ENCODE peak calls at places on chromosomes 12 and 14, in seven cellular contexts. One of them, this sample, is unnamed.

GRCh38 chr12:103560604-103561101 is 26.4 kb upstream of the STAB2 start:
- DNase-seq in dorsolateral prefrontal cortex: no peak
- DNase-seq in IMR-90: peak; percentile 98
- DNase-seq in endodermal cell: no peak
- DNase-seq in tibial artery: no peak
- DNase-seq in AG04450: peak; percentile 77
- DNase-seq in aorta: no peak
- DNase-seq in this sample: no peak

GRCh38 chr12:31687101-31687527 is 27.6 kb downstream of the ETFBKMT start:
- DNase-seq in aorta: no peak
- DNase-seq in IMR-90: no peak
- DNase-seq in endodermal cell: no peak
- DNase-seq in AG04450: no peak
- DNase-seq in tibial artery: no peak
- DNase-seq in dorsolateral prefrontal cortex: no peak
- DNase-seq in this sample: no peak

GRCh38 chr14:50407089-50407813 is 10.6 kb upstream of the CDKL1 start:
- DNase-seq in tibial artery: no peak
- DNase-seq in AG04450: no peak
- DNase-seq in aorta: no peak
- DNase-seq in dorsolateral prefrontal cortex: no peak
- DNase-seq in endodermal cell: no peak
- DNase-seq in IMR-90: no peak
- DNase-seq in this sample: no peak

GRCh38 chr12:2503036-2503435 is 291.7 kb upstream of the FKBP4 start:
- DNase-seq in tibial artery: peak; percentile 19
- DNase-seq in dorsolateral prefrontal cortex: no peak
- DNase-seq in AG04450: no peak
- DNase-seq in aorta: no peak
- DNase-seq in endodermal cell: no peak
- DNase-seq in IMR-90: no peak
- DNase-seq in this sample: no peak

GRCh38 chr12:104623920-104624319 is 167.2 kb downstream of the CHST11 start:
- DNase-seq in aorta: no peak
- DNase-seq in tibial artery: no peak
- DNase-seq in dorsolateral prefrontal cortex: no peak
- DNase-seq in AG04450: no peak
- DNase-seq in endodermal cell: peak; percentile 41
- DNase-seq in IMR-90: no peak
- DNase-seq in this sample: no peak

GRCh38 chr14:99508896-99509629 is 27.9 kb downstream of the CCNK start:
- DNase-seq in AG04450: no peak
- DNase-seq in dorsolateral prefrontal cortex: no peak
- DNase-seq in aorta: no peak
- DNase-seq in endodermal cell: peak; percentile 72
- DNase-seq in tibial artery: no peak
- DNase-seq in IMR-90: no peak
- DNase-seq in this sample: no peak

GRCh38 chr12:115012861-115013667 is 329.1 kb upstream of the TBX3 start:
- DNase-seq in IMR-90: no peak
- DNase-seq in AG04450: no peak
- DNase-seq in tibial artery: no peak
- DNase-seq in endodermal cell: no peak
- DNase-seq in dorsolateral prefrontal cortex: no peak
- DNase-seq in aorta: no peak
- DNase-seq in this sample: no peak

GRCh38 chr14:77120771-77121743 is 20.5 kb downstream of the ZDHHC22 start:
- DNase-seq in tibial artery: no peak
- DNase-seq in endodermal cell: peak; percentile 42
- DNase-seq in dorsolateral prefrontal cortex: no peak
- DNase-seq in IMR-90: no peak
- DNase-seq in aorta: no peak
- DNase-seq in AG04450: no peak
- DNase-seq in this sample: peak; percentile 36

GRCh38 chr12:5783274-5783920 is 161.7 kb downstream of the ANO2 start:
- DNase-seq in dorsolateral prefrontal cortex: no peak
- DNase-seq in aorta: no peak
- DNase-seq in IMR-90: no peak
- DNase-seq in AG04450: no peak
- DNase-seq in tibial artery: no peak
- DNase-seq in endodermal cell: peak; percentile 41
- DNase-seq in this sample: peak; percentile 7

GRCh38 chr12:75954076-75954475 is 77.5 kb downstream of the PHLDA1 start:
- DNase-seq in aorta: no peak
- DNase-seq in dorsolateral prefrontal cortex: no peak
- DNase-seq in AG04450: peak; percentile 78
- DNase-seq in tibial artery: no peak
- DNase-seq in endodermal cell: no peak
- DNase-seq in IMR-90: peak; percentile 97
- DNase-seq in this sample: no peak

GRCh38 chr12:108854055-108854452 is 3.3 kb downstream of the SSH1 start:
- DNase-seq in AG04450: peak; percentile 71
- DNase-seq in endodermal cell: no peak
- DNase-seq in dorsolateral prefrontal cortex: no peak
- DNase-seq in aorta: no peak
- DNase-seq in IMR-90: peak; percentile 95
- DNase-seq in tibial artery: peak; percentile 83
- DNase-seq in this sample: peak; percentile 85

GRCh38 chr12:6161124-6161882 is 36.8 kb upstream of the VWF start:
- DNase-seq in dorsolateral prefrontal cortex: no peak
- DNase-seq in AG04450: peak; percentile 74
- DNase-seq in tibial artery: peak; percentile 64
- DNase-seq in IMR-90: peak; percentile 92
- DNase-seq in aorta: no peak
- DNase-seq in endodermal cell: no peak
- DNase-seq in this sample: no peak

GRCh38 chr12:14066021-14066420 is 84.6 kb upstream of the GRIN2B start:
- DNase-seq in AG04450: no peak
- DNase-seq in tibial artery: no peak
- DNase-seq in endodermal cell: no peak
- DNase-seq in dorsolateral prefrontal cortex: no peak
- DNase-seq in aorta: no peak
- DNase-seq in IMR-90: no peak
- DNase-seq in this sample: no peak

GRCh38 chr12:11949738-11950403 is 120.9 kb upstream of the BCL2L14 start:
- DNase-seq in endodermal cell: no peak
- DNase-seq in AG04450: no peak
- DNase-seq in dorsolateral prefrontal cortex: no peak
- DNase-seq in tibial artery: no peak
- DNase-seq in IMR-90: no peak
- DNase-seq in aorta: no peak
- DNase-seq in this sample: no peak

GRCh38 chr12:2615665-2616387 is 178.9 kb upstream of the FKBP4 start:
- DNase-seq in tibial artery: no peak
- DNase-seq in endodermal cell: peak; percentile 69
- DNase-seq in IMR-90: peak; percentile 92
- DNase-seq in aorta: peak; percentile 19
- DNase-seq in dorsolateral prefrontal cortex: no peak
- DNase-seq in AG04450: peak; percentile 55
- DNase-seq in this sample: no peak

GRCh38 chr12:13339538-13339937 is 143.0 kb downstream of the EMP1 start:
- DNase-seq in endodermal cell: no peak
- DNase-seq in tibial artery: no peak
- DNase-seq in IMR-90: no peak
- DNase-seq in aorta: no peak
- DNase-seq in AG04450: no peak
- DNase-seq in dorsolateral prefrontal cortex: no peak
- DNase-seq in this sample: no peak

GRCh38 chr12:14216405-14217294 is 148.8 kb upstream of the ATF7IP start:
- DNase-seq in AG04450: no peak
- DNase-seq in endodermal cell: no peak
- DNase-seq in dorsolateral prefrontal cortex: no peak
- DNase-seq in aorta: no peak
- DNase-seq in tibial artery: no peak
- DNase-seq in IMR-90: peak; percentile 17
- DNase-seq in this sample: no peak

GRCh38 chr12:47947273-47947672 is 16.1 kb upstream of the TMEM106C start:
- DNase-seq in tibial artery: no peak
- DNase-seq in endodermal cell: no peak
- DNase-seq in aorta: no peak
- DNase-seq in dorsolateral prefrontal cortex: no peak
- DNase-seq in IMR-90: no peak
- DNase-seq in AG04450: no peak
- DNase-seq in this sample: no peak

GRCh38 chr14:99136047-99136400 is 136.0 kb downstream of the BCL11B start:
- DNase-seq in endodermal cell: peak; percentile 5
- DNase-seq in AG04450: no peak
- DNase-seq in aorta: peak; percentile 34
- DNase-seq in dorsolateral prefrontal cortex: no peak
- DNase-seq in tibial artery: peak; percentile 51
- DNase-seq in IMR-90: no peak
- DNase-seq in this sample: peak; percentile 55

GRCh38 chr14:82854851-82855250 is 1321.2 kb upstream of the SEL1L start:
- DNase-seq in dorsolateral prefrontal cortex: no peak
- DNase-seq in tibial artery: no peak
- DNase-seq in endodermal cell: peak; percentile 59
- DNase-seq in aorta: no peak
- DNase-seq in AG04450: no peak
- DNase-seq in IMR-90: no peak
- DNase-seq in this sample: no peak

GRCh38 chr14:91413547-91414474 is 3.8 kb downstream of the CCDC88C start:
- DNase-seq in AG04450: no peak
- DNase-seq in aorta: no peak
- DNase-seq in dorsolateral prefrontal cortex: no peak
- DNase-seq in endodermal cell: peak; percentile 97
- DNase-seq in tibial artery: no peak
- DNase-seq in IMR-90: no peak
- DNase-seq in this sample: no peak
- H3K4me3 ChIP-seq in AG04450: no peak overlapping the region
- H3K4me3 ChIP-seq in aorta: no peak overlapping the region
- H3K4me3 ChIP-seq in dorsolateral prefrontal cortex: no peak overlapping the region
- H3K4me3 ChIP-seq in endodermal cell: no peak overlapping the region
- H3K4me3 ChIP-seq in tibial artery: no peak overlapping the region
- H3K4me3 ChIP-seq in IMR-90: no peak overlapping the region
- H3K4me3 ChIP-seq in this sample: no peak overlapping the region

DNA sequence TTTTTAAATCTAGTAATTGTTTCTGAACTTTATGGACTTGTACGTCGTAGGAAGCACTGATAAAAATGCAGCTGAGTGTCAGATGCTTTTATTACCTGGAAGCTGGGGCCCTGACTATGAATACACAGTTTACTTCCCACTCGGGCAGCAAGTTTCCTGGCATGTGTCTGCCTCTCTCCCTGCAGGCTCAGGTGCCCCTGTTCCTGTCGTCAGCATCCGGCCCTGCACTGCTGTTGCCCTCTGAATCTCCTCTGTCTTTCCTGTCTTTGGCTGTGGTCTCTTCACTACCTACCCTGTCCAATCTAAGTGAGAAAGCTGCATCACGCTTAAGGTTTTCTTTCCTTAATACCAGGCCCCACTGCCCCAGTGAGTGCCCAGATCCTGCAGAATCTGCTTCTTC is 75.9 kb downstream of the PELI2 start:
- DNase-seq in aorta: no peak
- DNase-seq in dorsolateral prefrontal cortex: no peak
- DNase-seq in endodermal cell: no peak
- DNase-seq in AG04450: no peak
- DNase-seq in tibial artery: no peak
- DNase-seq in IMR-90: no peak
- DNase-seq in this sample: no peak
- H3K4me3 ChIP-seq in aorta: no peak overlapping the region
- H3K4me3 ChIP-seq in dorsolateral prefrontal cortex: no peak overlapping the region
- H3K4me3 ChIP-seq in endodermal cell: no peak overlapping the region
- H3K4me3 ChIP-seq in AG04450: no peak overlapping the region
- H3K4me3 ChIP-seq in tibial artery: no peak overlapping the region
- H3K4me3 ChIP-seq in IMR-90: no peak overlapping the region
- H3K4me3 ChIP-seq in this sample: no peak overlapping the region

GRCh38 chr14:64929003-64929337 is 13.6 kb downstream of the GPX2 start:
- DNase-seq in IMR-90: no peak
- DNase-seq in dorsolateral prefrontal cortex: no peak
- DNase-seq in tibial artery: no peak
- DNase-seq in endodermal cell: no peak
- DNase-seq in AG04450: no peak
- DNase-seq in aorta: no peak
- DNase-seq in this sample: no peak
- H3K4me3 ChIP-seq in IMR-90: no peak overlapping the region
- H3K4me3 ChIP-seq in dorsolateral prefrontal cortex: no peak overlapping the region
- H3K4me3 ChIP-seq in tibial artery: no peak overlapping the region
- H3K4me3 ChIP-seq in endodermal cell: no peak overlapping the region
- H3K4me3 ChIP-seq in AG04450: no peak overlapping the region
- H3K4me3 ChIP-seq in aorta: no peak overlapping the region
- H3K4me3 ChIP-seq in this sample: no peak overlapping the region

GRCh38 chr14:22488522-22489246 is 100.3 kb downstream of the DAD1 start:
- DNase-seq in IMR-90: no peak
- DNase-seq in tibial artery: no peak
- DNase-seq in dorsolateral prefrontal cortex: no peak
- DNase-seq in AG04450: no peak
- DNase-seq in endodermal cell: no peak
- DNase-seq in aorta: no peak
- DNase-seq in this sample: no peak

GRCh38 chr14:22489247-22489551 is 99.8 kb downstream of the DAD1 start:
- DNase-seq in IMR-90: no peak
- DNase-seq in AG04450: no peak
- DNase-seq in tibial artery: no peak
- DNase-seq in aorta: no peak
- DNase-seq in dorsolateral prefrontal cortex: no peak
- DNase-seq in endodermal cell: peak; percentile 57
- DNase-seq in this sample: no peak

GRCh38 chr14:22491683-22492483 is 97.1 kb downstream of the DAD1 start:
- DNase-seq in AG04450: no peak
- DNase-seq in endodermal cell: no peak
- DNase-seq in dorsolateral prefrontal cortex: no peak
- DNase-seq in IMR-90: no peak
- DNase-seq in tibial artery: no peak
- DNase-seq in aorta: no peak
- DNase-seq in this sample: no peak

GRCh38 chr14:22487941-22488340 is 101.1 kb downstream of the DAD1 start:
- DNase-seq in endodermal cell: no peak
- DNase-seq in aorta: no peak
- DNase-seq in tibial artery: no peak
- DNase-seq in IMR-90: no peak
- DNase-seq in dorsolateral prefrontal cortex: no peak
- DNase-seq in AG04450: no peak
- DNase-seq in this sample: no peak

DNA sequence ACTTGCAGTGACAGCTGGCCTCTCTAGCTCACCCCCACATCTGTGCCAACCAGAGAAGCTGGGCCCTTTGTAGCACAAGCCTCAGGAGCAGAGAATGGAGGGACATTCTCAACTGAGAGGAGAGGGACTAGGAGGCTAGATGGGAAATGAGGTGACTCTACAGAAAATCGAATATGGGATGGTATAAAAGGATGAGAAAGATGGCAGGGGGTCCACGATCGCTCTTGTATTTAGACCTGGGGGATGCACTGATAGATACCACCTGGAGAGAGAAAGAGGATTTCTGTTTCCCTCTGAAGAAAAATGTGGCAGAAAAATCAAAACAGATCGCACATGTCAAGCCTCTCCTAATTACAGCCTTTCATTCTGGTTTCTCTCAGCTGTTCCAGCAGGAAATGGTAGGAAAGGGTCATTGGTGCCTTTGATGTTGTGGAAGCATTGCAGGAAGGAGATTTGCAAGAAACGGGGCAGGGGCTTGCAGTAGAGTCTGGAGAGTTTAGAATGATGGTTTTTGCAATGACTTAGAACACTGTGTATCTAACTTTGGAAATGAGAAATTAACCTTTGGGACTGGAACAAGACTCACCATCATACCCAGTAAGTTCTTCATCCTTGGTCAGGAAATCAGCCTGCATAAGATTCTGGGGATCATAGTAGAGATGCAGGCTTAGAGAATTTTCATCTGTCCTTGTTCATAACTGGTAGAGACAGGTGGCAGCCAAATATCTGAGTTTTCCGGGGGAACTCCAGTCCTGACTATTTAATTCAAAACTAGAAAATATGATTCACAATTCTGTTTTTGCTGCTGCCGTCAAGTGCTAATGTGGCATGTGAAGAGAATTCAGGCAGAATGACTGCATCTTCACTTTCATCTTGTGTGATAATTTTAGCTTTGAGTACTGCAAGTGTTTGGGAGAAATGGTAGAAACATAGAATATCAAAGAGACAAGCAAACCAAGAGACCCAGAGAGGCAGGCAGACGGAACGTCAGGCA is 98.8 kb downstream of the DAD1 start:
- DNase-seq in AG04450: no peak
- DNase-seq in aorta: no peak
- DNase-seq in dorsolateral prefrontal cortex: no peak
- DNase-seq in tibial artery: no peak
- DNase-seq in endodermal cell: no peak
- DNase-seq in IMR-90: no peak
- DNase-seq in this sample: no peak
- H3K4me3 ChIP-seq in AG04450: no peak overlapping the region
- H3K4me3 ChIP-seq in aorta: no peak overlapping the region
- H3K4me3 ChIP-seq in dorsolateral prefrontal cortex: no peak overlapping the region
- H3K4me3 ChIP-seq in tibial artery: no peak overlapping the region
- H3K4me3 ChIP-seq in endodermal cell: no peak overlapping the region
- H3K4me3 ChIP-seq in IMR-90: no peak overlapping the region
- H3K4me3 ChIP-seq in this sample: no peak overlapping the region